ENCODE peak calls at places on chromosomes 12 and 14, in four cellular contexts. One of them, this sample, is unnamed.

GRCh38 chr12:11133816-11134215 is 628 bp downstream of the TAS2R30 start:
- DNase-seq in HCT116: no peak
- DNase-seq in K562: no peak
- DNase-seq in SK-N-SH: no peak
- DNase-seq in this sample: no peak

GRCh38 chr12:96094201-96094600 is 58.8 kb upstream of the LTA4H start:
- DNase-seq in K562: no peak
- DNase-seq in HCT116: peak; percentile 42
- DNase-seq in SK-N-SH: no peak
- DNase-seq in this sample: peak; percentile 72

GRCh38 chr14:69684461-69685183 is 73.2 kb downstream of the SUSD6 start:
- DNase-seq in SK-N-SH: no peak
- DNase-seq in K562: no peak
- DNase-seq in HCT116: no peak
- DNase-seq in this sample: no peak

GRCh38 chr12:111993290-111994150 is 19.4 kb downstream of the TMEM116 start:
- DNase-seq in SK-N-SH: no peak
- DNase-seq in HCT116: no peak
- DNase-seq in K562: no peak
- DNase-seq in this sample: peak; percentile 39

GRCh38 chr14:93729993-93730392 is 58.3 kb downstream of the PRIMA1 start:
- DNase-seq in K562: no peak
- DNase-seq in SK-N-SH: no peak
- DNase-seq in HCT116: peak; percentile 67
- DNase-seq in this sample: no peak

GRCh38 chr12:107593713-107594381 is 91.8 kb upstream of the PWP1 start:
- DNase-seq in SK-N-SH: no peak
- DNase-seq in HCT116: no peak
- DNase-seq in K562: peak; percentile 68
- DNase-seq in this sample: peak; percentile 79

GRCh38 chr14:85241022-85241880 is 288.7 kb upstream of the FLRT2 start:
- DNase-seq in HCT116: no peak
- DNase-seq in SK-N-SH: no peak
- DNase-seq in K562: no peak
- DNase-seq in this sample: peak; percentile 63

GRCh38 chr12:62684586-62685295 is 218.1 kb downstream of the MON2 start:
- DNase-seq in SK-N-SH: peak; percentile 55
- DNase-seq in K562: no peak
- DNase-seq in HCT116: no peak
- DNase-seq in this sample: no peak

GRCh38 chr12:31591308-31591901 is 469 bp upstream of the DENND5B start:
- DNase-seq in SK-N-SH: peak; percentile 73
- DNase-seq in HCT116: no peak
- DNase-seq in K562: no peak
- DNase-seq in this sample: peak; percentile 13

GRCh38 chr12:87518508-87518907 is 510.7 kb downstream of the C12orf50 start:
- DNase-seq in SK-N-SH: no peak
- DNase-seq in K562: no peak
- DNase-seq in HCT116: no peak
- DNase-seq in this sample: no peak

GRCh38 chr14:61420326-61420725 is 98.9 kb downstream of the PRKCH start:
- DNase-seq in HCT116: peak; percentile 6
- DNase-seq in SK-N-SH: no peak
- DNase-seq in K562: no peak
- DNase-seq in this sample: no peak

GRCh38 chr12:19916982-19917381 is 451.4 kb upstream of the PDE3A start:
- DNase-seq in SK-N-SH: no peak
- DNase-seq in HCT116: no peak
- DNase-seq in K562: no peak
- DNase-seq in this sample: no peak

GRCh38 chr14:104876251-104876699 is 11.2 kb downstream of the CEP170B start:
- DNase-seq in K562: peak; percentile 86
- DNase-seq in SK-N-SH: peak; percentile 92
- DNase-seq in HCT116: peak; percentile 44
- DNase-seq in this sample: peak; percentile 54

GRCh38 chr12:31516702-31517101 is 74.2 kb downstream of the DENND5B start:
- DNase-seq in K562: no peak
- DNase-seq in HCT116: no peak
- DNase-seq in SK-N-SH: no peak
- DNase-seq in this sample: no peak

DNA sequence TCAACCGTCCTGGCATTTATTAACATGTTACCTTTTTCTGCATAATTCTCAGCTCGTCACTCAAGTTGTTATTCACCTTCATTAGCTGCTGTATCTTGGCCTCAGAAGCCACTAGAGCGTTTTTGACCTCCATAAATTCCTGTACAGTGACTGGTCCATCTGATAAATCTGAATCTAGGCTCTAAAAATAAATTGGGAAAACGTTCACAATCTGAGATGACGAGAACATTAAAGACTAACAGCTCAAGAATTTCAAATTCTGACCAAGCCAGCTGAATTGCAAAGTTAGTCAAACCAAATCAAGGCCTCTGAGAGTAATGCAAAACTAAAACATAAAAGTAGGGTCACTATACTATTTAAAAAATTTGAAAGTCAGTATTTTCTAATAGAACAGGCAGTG is 45.0 kb downstream of the GIT2 start:
- DNase-seq in SK-N-SH: no peak
- DNase-seq in K562: no peak
- DNase-seq in HCT116: peak; percentile 31
- DNase-seq in this sample: no peak
- TF ChIP-seq JUND in SK-N-SH: peak; percentile 94
- TF ChIP-seq JUND in K562: no peak
- TF ChIP-seq JUND in HCT116: no peak
- TF ChIP-seq JUND in this sample: no peak

GRCh38 chr12:114041136-114041535 is 75.0 kb upstream of the RBM19 start:
- DNase-seq in HCT116: no peak
- DNase-seq in SK-N-SH: no peak
- DNase-seq in K562: no peak
- DNase-seq in this sample: no peak

GRCh38 chr12:114046236-114046998 is 80.3 kb upstream of the RBM19 start:
- DNase-seq in SK-N-SH: no peak
- DNase-seq in HCT116: no peak
- DNase-seq in K562: no peak
- DNase-seq in this sample: no peak

GRCh38 chr12:114041590-114041989 is 75.5 kb upstream of the RBM19 start:
- DNase-seq in K562: no peak
- DNase-seq in HCT116: no peak
- DNase-seq in SK-N-SH: no peak
- DNase-seq in this sample: no peak

GRCh38 chr12:114045333-114045732 is 79.2 kb upstream of the RBM19 start:
- DNase-seq in SK-N-SH: no peak
- DNase-seq in HCT116: no peak
- DNase-seq in K562: no peak
- DNase-seq in this sample: no peak
- TF ChIP-seq JUND in SK-N-SH: no peak
- TF ChIP-seq JUND in HCT116: no peak
- TF ChIP-seq JUND in K562: no peak
- TF ChIP-seq JUND in this sample: no peak

GRCh38 chr12:122203968-122204828 is 689 bp downstream of the B3GNT4 start:
- DNase-seq in SK-N-SH: peak; percentile 68
- DNase-seq in HCT116: no peak
- DNase-seq in K562: no peak
- DNase-seq in this sample: no peak
- TF ChIP-seq JUND in SK-N-SH: no peak
- TF ChIP-seq JUND in HCT116: no peak
- TF ChIP-seq JUND in K562: no peak
- TF ChIP-seq JUND in this sample: no peak

DNA sequence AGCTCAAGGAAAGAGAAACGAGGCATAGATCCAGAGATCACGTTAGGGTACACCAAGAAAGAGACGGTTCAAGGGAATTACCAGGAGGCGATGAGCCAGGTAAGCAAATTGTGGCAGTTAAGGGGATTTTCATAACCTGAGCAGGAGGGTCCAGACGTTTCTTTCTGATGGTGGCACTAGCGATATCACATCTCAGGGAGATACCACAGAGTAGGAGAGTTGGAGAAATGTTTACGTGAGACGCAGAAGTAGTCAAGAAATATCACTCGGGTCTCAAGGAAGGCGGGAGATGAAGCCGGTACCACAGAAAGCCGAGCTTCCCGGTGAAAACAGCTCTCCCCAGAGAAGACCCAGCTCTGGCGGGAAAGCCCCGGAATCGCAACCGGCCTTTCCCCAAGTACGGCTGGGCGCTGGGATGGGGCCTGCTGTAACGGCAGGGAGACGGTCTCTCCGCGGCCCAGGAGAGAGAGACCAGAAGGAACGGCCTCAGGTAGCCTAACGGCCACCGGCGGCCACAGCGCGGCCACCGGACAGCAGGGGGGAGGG is 485 bp downstream of the SENP1 start:
- DNase-seq in SK-N-SH: no peak
- DNase-seq in K562: no peak
- DNase-seq in HCT116: no peak
- DNase-seq in this sample: peak; percentile 5
- TF ChIP-seq JUND in SK-N-SH: no peak
- TF ChIP-seq JUND in K562: no peak
- TF ChIP-seq JUND in HCT116: no peak
- TF ChIP-seq JUND in this sample: no peak

This sample was measured in T47D.